ENCODE peak calls at places on chromosomes 3 and 15, in nine cellular contexts. J is GM06990, X is fibroblast of lung, Y is mucosa of descending colon, E is Peyer's patch, L is pancreas, V is H1, T is epithelial cell of esophagus, B is progenitor cell of endocrine pancreas. R is an unnamed sample.

GRCh38 chr3:113560845-113561623 is 28.7 kb downstream of the SIDT1 start:
- DNase-seq in J (no peak), X (no peak), Y (no peak), E (no peak), L (no peak), V (no peak), T (peak; percentile 83), B (no peak), R (no peak)

GRCh38 chr3:194287392-194287791 is 63.7 kb downstream of the CPN2 start:
- DNase-seq in J (no peak), X (no peak), Y (no peak), E (no peak), L (no peak), V (no peak), T (no peak), B (no peak), R (no peak)

GRCh38 chr3:114451561-114452018 is 157.8 kb downstream of the TIGIT start:
- DNase-seq in J (no peak), X (peak; percentile 52), Y (peak; percentile 32), E (no peak), L (peak; percentile 22), V (no peak), T (no peak), B (no peak), R (no peak)

GRCh38 chr3:160804762-160805161 is 48.7 kb downstream of the PPM1L start:
- DNase-seq in J (no peak), X (no peak), Y (no peak), E (no peak), L (no peak), V (no peak), T (no peak), B (no peak), R (no peak)

GRCh38 chr3:53260286-53260785 is 4.5 kb upstream of the TKT start:
- DNase-seq in J (no peak), X (no peak), Y (no peak), E (no peak), L (no peak), V (no peak), T (no peak), B (no peak), R (no peak)

GRCh38 chr15:80778964-80779657 is at the start of gene CEMIP:
- DNase-seq in J (peak; percentile 66), X (peak; percentile 69), Y (peak; percentile 84), E (peak; percentile 89), L (peak; percentile 74), V (peak; percentile 50), T (peak; percentile 85), B (peak; percentile 84), R (peak; percentile 97)

GRCh38 chr3:123113889-123114450 is 47.1 kb downstream of the PDIA5 start:
- DNase-seq in J (no peak), X (no peak), Y (no peak), E (peak; percentile 20), L (no peak), V (no peak), T (no peak), B (no peak), R (no peak)

GRCh38 chr3:52298147-52299098 is 10.8 kb downstream of the GLYCTK start:
- DNase-seq in J (no peak), X (no peak), Y (no peak), E (no peak), L (no peak), V (no peak), T (no peak), B (no peak), R (no peak)

GRCh38 chr3:85476891-85477495 is 518.2 kb downstream of the CADM2 start:
- DNase-seq in J (no peak), X (peak; percentile 20), Y (no peak), E (no peak), L (no peak), V (no peak), T (peak; percentile 1), B (no peak), R (no peak)

GRCh38 chr3:196995027-196995426 is 26.4 kb upstream of the PIGZ start:
- DNase-seq in J (no peak), X (no peak), Y (no peak), E (peak; percentile 14), L (no peak), V (no peak), T (no peak), B (no peak), R (no peak)

GRCh38 chr3:73868688-73869315 is 244.1 kb upstream of the PDZRN3 start:
- DNase-seq in J (no peak), X (peak; percentile 11), Y (peak; percentile 78), E (no peak), L (no peak), V (no peak), T (peak; percentile 48), B (peak; percentile 16), R (no peak)

GRCh38 chr3:82467051-82467450 is 705.6 kb upstream of the GBE1 start:
- DNase-seq in J (no peak), X (no peak), Y (no peak), E (no peak), L (no peak), V (no peak), T (peak; percentile 61), B (no peak), R (no peak)

GRCh38 chr15:72116680-72117447 is 1.1 kb downstream of the MYO9A start:
- DNase-seq in J (no peak), X (peak; percentile 35), Y (peak; percentile 46), E (no peak), L (peak; percentile 27), V (peak; percentile 9), T (peak; percentile 19), B (no peak), R (no peak)

GRCh38 chr15:72113347-72114031 is 4.5 kb downstream of the MYO9A start:
- DNase-seq in J (no peak), X (peak; percentile 6), Y (no peak), E (no peak), L (no peak), V (no peak), T (no peak), B (no peak), R (no peak)

GRCh38 chr15:72117448-72117697 is 577 bp downstream of the MYO9A start:
- DNase-seq in J (no peak), X (peak; percentile 82), Y (peak; percentile 69), E (no peak), L (no peak), V (peak; percentile 25), T (peak; percentile 82), B (peak; percentile 54), R (peak; percentile 91)

GRCh38 chr15:72118400-72118978 is at the start of gene SENP8:
- DNase-seq in J (no peak), X (no peak), Y (no peak), E (no peak), L (no peak), V (no peak), T (no peak), B (no peak), R (no peak)

GRCh38 chr15:72117698-72118399 is at the start of gene MYO9A:
- DNase-seq in J (peak; percentile 99), X (peak; percentile 96), Y (peak; percentile 99), E (peak; percentile 99), L (peak; percentile 99), V (peak; percentile 96), T (peak; percentile 97), B (peak; percentile 98), R (peak; percentile 99)
- TF ChIP-seq CTCF in J (peak; percentile 3), X (no peak), Y (peak; percentile 21), E (peak; percentile 19), L (no peak), V (no peak), T (no peak), B (no peak), R (peak; percentile 23)

DNA sequence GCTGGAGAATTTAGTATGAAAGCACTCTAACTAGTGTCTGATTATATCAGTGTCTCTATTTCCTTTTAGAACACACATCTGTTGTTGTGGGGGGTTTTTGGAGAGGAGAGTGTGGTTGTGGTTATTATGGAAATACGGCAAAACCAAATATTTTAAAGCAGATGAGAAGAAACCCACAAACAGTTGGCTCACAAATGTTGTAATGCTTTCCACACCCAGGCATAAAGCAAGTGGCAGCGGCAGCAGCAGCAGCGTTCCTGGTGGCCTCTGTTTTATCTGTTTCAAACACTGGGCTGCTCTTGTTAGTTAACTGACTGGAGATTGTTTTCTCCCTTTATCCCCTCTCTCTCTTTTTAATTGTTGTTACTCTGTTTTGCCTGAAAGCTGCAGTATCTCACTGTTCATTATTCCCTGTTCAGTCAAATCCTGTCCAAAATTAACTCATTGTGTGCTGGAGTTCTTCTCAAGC is 1045.5 kb upstream of the NR2F2 start:
- DNase-seq in J (peak; percentile 24), X (peak; percentile 77), Y (no peak), E (no peak), L (no peak), V (no peak), T (no peak), B (no peak), R (no peak)
- TF ChIP-seq CTCF in J (no peak), X (peak; percentile 38), Y (no peak), E (no peak), L (no peak), V (no peak), T (no peak), B (peak; percentile 8), R (peak; percentile 54)

GRCh38 chr3:170761103-170761502 is 108.9 kb downstream of the RPL22L1 start:
- DNase-seq in J (no peak), X (no peak), Y (no peak), E (no peak), L (no peak), V (no peak), T (peak; percentile 40), B (no peak), R (no peak)

GRCh38 chr3:170766253-170766652 is 103.7 kb downstream of the RPL22L1 start:
- DNase-seq in J (no peak), X (no peak), Y (no peak), E (no peak), L (no peak), V (no peak), T (no peak), B (no peak), R (no peak)

GRCh38 chr3:170765419-170766078 is 104.4 kb downstream of the RPL22L1 start:
- DNase-seq in J (no peak), X (no peak), Y (no peak), E (no peak), L (no peak), V (no peak), T (no peak), B (no peak), R (no peak)

GRCh38 chr3:170762081-170762480 is 107.9 kb downstream of the RPL22L1 start:
- DNase-seq in J (no peak), X (no peak), Y (no peak), E (no peak), L (no peak), V (no peak), T (no peak), B (no peak), R (no peak)

DNA sequence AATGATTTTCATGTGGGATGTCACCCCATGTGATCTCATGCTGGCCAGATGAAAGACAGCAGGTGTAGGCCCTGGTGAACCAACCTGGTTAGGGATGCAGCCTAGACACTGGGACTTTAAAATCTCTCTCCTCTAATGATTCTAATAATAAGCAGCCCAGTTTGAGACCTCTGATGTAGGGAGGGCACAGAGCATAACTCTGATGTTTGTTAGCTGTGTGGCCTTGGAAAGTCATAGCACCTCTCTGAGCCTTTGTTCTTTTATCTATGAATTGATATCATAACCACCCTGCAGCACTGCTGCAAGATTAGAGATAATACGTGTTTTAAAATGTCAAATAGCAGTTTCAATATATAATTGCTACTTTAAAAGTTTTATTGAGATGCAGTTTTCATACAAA is 106.0 kb downstream of the RPL22L1 start:
- DNase-seq in J (no peak), X (no peak), Y (no peak), E (no peak), L (no peak), V (no peak), T (no peak), B (no peak), R (no peak)
- TF ChIP-seq CTCF in J (no peak), X (no peak), Y (no peak), E (no peak), L (no peak), V (no peak), T (no peak), B (no peak), R (no peak)

GRCh38 chr3:140360332-140360731 is 317.5 kb upstream of the TRIM42 start:
- DNase-seq in J (no peak), X (no peak), Y (no peak), E (no peak), L (no peak), V (no peak), T (no peak), B (no peak), R (no peak)
- TF ChIP-seq CTCF in J (peak; percentile 25), X (no peak), Y (no peak), E (no peak), L (no peak), V (peak; percentile 10), T (peak; percentile 8), B (no peak), R (no peak)

R was measured in osteocyte.